ENCODE peak calls at places on chromosome 4, in seven cellular contexts. Y is NCI-H748 treated with DMSO at 0.1 percent for 48 hours; B is neuronal stem cell; D is stimulated activated CD4-positive, alpha-beta T cell treated with anti-CD3 and anti-CD28 coated beads, Interleukin-4, amount 100 ng/mL, for 4 hours; I is NCI-H524; O is activated T-helper 1 cell treated with anti-CD3 and anti-CD28 coated beads, Interleukin-12 subunit alpha, Interleukin-12 subunit beta, Interleukin-2, Interleukin-4 antibody, amounts not matched to agents 30 ng/mL and 10 ng/mL and 1 ng/mL, durations not matched to agents 14 hours and 24 hours and 36 hours; F is breast epithelium. P is an unnamed sample.

GRCh38 chr4:76374744-76375143 is 46.2 kb downstream of the CCDC158 start:
- DNase-seq in Y (no peak), B (no peak), D (no peak), I (no peak), O (no peak), F (no peak), P (no peak)

GRCh38 chr4:44652002-44652401 is 577 bp upstream of the YIPF7 start:
- DNase-seq in Y (no peak), B (no peak), D (no peak), I (no peak), O (no peak), F (no peak), P (no peak)

GRCh38 chr4:10296730-10297129 is 160.5 kb downstream of the ZNF518B start:
- DNase-seq in Y (no peak), B (peak; percentile 68), D (no peak), I (peak; percentile 91), O (no peak), F (peak; percentile 65), P (no peak)

GRCh38 chr4:123110685-123111084 is 188.3 kb upstream of the NUDT6 start:
- DNase-seq in Y (no peak), B (no peak), D (no peak), I (no peak), O (no peak), F (no peak), P (no peak)

GRCh38 chr4:76896731-76897521 is 1.0 kb downstream of the SOWAHB start:
- DNase-seq in Y (no peak), B (peak; percentile 40), D (peak; percentile 21), I (peak; percentile 3), O (no peak), F (peak; percentile 54), P (peak; percentile 26)

GRCh38 chr4:139889194-139889762 is 223.7 kb downstream of the MGST2 start:
- DNase-seq in Y (no peak), B (no peak), D (no peak), I (no peak), O (no peak), F (no peak), P (no peak)

GRCh38 chr4:37463457-37463856 is 218.9 kb downstream of the NWD2 start:
- DNase-seq in Y (no peak), B (no peak), D (no peak), I (no peak), O (no peak), F (no peak), P (no peak)

GRCh38 chr4:186767794-186768193 is 44.1 kb upstream of the FAT1 start:
- DNase-seq in Y (no peak), B (no peak), D (no peak), I (no peak), O (no peak), F (no peak), P (no peak)

GRCh38 chr4:54172156-54172555 is 56.9 kb upstream of the PDGFRA start:
- DNase-seq in Y (no peak), B (no peak), D (no peak), I (no peak), O (no peak), F (no peak), P (no peak)

GRCh38 chr4:37455301-37456062 is 210.9 kb downstream of the NWD2 start:
- DNase-seq in Y (no peak), B (no peak), D (no peak), I (peak; percentile 5), O (no peak), F (no peak), P (no peak)

GRCh38 chr4:126395661-126396060 is 1080.9 kb downstream of the FAT4 start:
- DNase-seq in Y (no peak), B (no peak), D (no peak), I (peak; percentile 41), O (no peak), F (no peak), P (no peak)

GRCh38 chr4:101418466-101418865 is 71.1 kb upstream of the PPP3CA start:
- DNase-seq in Y (no peak), B (no peak), D (no peak), I (no peak), O (no peak), F (no peak), P (no peak)

GRCh38 chr4:87912164-87913004 is 63.1 kb upstream of the SPP1 start:
- DNase-seq in Y (no peak), B (no peak), D (no peak), I (no peak), O (no peak), F (no peak), P (no peak)

GRCh38 chr4:1721666-1722550 is 587 bp downstream of the TACC3 start:
- DNase-seq in Y (no peak), B (no peak), D (no peak), I (no peak), O (no peak), F (no peak), P (no peak)

GRCh38 chr4:2105559-2105958 is 46.4 kb downstream of the NAT8L start:
- DNase-seq in Y (no peak), B (no peak), D (no peak), I (no peak), O (no peak), F (no peak), P (no peak)

GRCh38 chr4:73527196-73527595 is 45.7 kb downstream of the AFM start:
- DNase-seq in Y (no peak), B (no peak), D (no peak), I (no peak), O (no peak), F (no peak), P (no peak)